ENCODE peak calls at places on chromosomes 6 and 20, in four cellular contexts. R is tibial artery, E is pancreas, G is keratinocyte. C is an unnamed sample. For H3K27me3, the result is how much of the 10 kb centered on the place peaks cover.

GRCh38 chr6:79872303-79872702 is 75.0 kb downstream of the ELOVL4 start:
- DNase-seq in G (no peak), R (no peak), E (no peak), C (no peak)

GRCh38 chr20:39825524-39825923 is 863.4 kb downstream of the DHX35 start:
- DNase-seq in E (no peak), R (no peak), G (peak), C (no peak)

GRCh38 chr6:125824946-125825786 is 34.4 kb downstream of the NCOA7 start:
- DNase-seq in E (no peak), R (no peak), G (no peak), C (no peak)

GRCh38 chr20:33310327-33310899 is 27.4 kb downstream of the BPIFB1 start:
- DNase-seq in G (no peak), E (no peak), R (no peak), C (no peak)

GRCh38 chr6:220736-221475 is 71.4 kb upstream of the DUSP22 start:
- DNase-seq in E (no peak), G (no peak), R (no peak), C (no peak)

GRCh38 chr6:44332585-44332984 is 9.9 kb upstream of the SPATS1 start:
- DNase-seq in E (no peak), R (no peak), G (no peak), C (no peak)

GRCh38 chr6:90495216-90495817 is 91.6 kb downstream of the MAP3K7 start:
- DNase-seq in G (no peak), R (no peak), E (no peak), C (no peak)

GRCh38 chr6:2477723-2478122 is 232.3 kb upstream of the GMDS start:
- DNase-seq in R (no peak), G (no peak), E (no peak), C (no peak)

GRCh38 chr6:150336299-150336698 is 32.5 kb upstream of the IYD start:
- DNase-seq in E (no peak), R (no peak), G (peak), C (no peak)
- H3K27me3 ChIP-seq in E (under half), R (under half), G (under half), C (under half)

DNA sequence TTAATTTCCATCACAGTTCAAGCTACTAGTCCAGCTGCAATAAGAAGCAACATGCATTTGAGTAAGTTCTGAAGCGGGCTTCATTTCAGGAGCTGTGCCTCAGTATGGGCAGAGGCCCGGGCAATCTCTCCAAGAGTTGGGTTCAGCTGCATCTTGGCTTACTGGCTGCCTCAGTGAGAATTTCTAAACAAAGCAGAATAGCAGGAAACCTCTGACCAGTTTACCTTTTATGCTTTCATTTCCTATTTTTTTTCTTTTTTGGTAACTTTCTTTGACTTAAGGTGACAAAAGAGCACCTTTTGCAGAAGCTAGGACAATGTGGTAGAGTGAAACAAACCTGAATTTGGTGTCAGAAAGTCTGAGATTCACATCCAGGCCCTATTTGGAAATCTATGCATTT is 51.0 kb upstream of the FBXO30 start:
- DNase-seq in G (no peak), R (no peak), E (no peak), C (peak)
- H3K4me3 ChIP-seq in G (no peak), R (no peak), E (no peak), C (no peak)

DNA sequence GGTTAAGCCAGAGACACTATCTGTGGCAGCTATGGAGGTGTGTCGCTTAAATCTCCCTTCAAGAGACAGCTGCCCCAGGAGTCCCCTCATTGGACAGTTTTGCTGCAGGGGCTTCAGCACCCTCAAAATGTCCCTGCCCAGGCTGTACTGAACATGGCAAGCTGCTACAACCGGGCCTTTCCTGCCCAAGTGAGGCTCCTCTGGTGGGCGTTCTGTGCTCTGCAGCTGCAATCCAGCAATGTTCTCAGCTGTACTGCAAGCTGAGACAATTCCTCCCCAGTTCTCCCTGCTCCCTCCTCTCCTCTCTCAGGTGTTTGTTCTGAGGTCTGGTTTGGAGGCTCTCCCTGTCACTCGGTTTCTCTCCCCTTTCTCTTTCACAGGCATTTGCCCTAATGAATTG is 190.8 kb upstream of the LAMP5 start:
- DNase-seq in G (no peak), E (no peak), R (no peak), C (no peak)
- TF ChIP-seq CTCF in G (no peak), E (no peak), R (no peak), C (peak)

GRCh38 chr20:57346477-57346876 is 4.6 kb upstream of the RAE1 start:
- DNase-seq in R (no peak), E (peak), G (peak), C (no peak)
- H3K27me3 ChIP-seq in R (under half), E (under half), G (under half), C (under half)

DNA sequence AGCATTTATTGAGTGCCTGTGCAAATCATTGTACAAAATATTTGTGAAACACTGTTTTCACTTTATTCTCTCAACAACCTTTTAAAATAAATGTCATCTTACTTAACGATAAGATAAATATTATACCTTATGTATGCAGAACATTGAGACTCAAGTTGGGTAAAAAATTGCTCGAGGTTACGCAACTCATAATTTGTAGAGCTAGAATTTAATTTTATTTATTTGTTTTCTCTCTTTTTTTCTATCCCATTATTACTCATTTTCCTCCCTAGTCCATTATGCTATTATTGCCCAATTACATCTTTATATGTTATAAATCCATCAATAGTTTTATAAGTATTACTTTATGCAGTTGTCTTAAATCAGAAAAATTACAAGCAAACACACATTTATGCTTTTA is 77.4 kb upstream of the ELOVL5 start:
- DNase-seq in R (no peak), E (no peak), G (no peak), C (no peak)
- H3K4me3 ChIP-seq in R (no peak), E (no peak), G (no peak), C (no peak)

GRCh38 chr6:157162756-157163433 is 160.4 kb downstream of the TMEM242 start:
- DNase-seq in R (no peak), E (no peak), G (no peak), C (no peak)
- TF ChIP-seq CTCF in R (no peak), E (no peak), G (no peak), C (no peak)

DNA sequence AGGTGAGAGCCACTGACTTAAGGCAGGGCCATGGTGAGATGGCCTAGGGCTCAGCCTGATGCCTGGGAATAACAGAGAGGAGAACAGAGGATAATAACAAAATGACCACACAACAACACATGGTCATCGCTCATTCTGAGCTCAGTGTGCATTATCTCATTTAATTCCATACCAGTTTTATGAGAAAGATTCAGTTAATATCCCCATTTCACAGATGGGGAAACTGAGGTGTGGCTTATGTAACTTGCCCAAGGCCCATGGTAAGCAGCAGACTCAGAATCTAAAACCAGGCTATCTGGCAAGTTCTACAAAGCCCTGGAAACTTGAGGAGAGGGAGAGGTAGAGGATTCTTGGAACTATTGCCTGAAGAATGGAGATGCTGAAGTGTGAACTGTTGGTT is 200.9 kb upstream of the PMEPA1 start:
- DNase-seq in G (no peak), R (no peak), E (no peak), C (no peak)
- H3K27me3 ChIP-seq in G (half or more), R (under half), E (under half), C (under half)

GRCh38 chr20:63518946-63519764 is 1.4 kb upstream of the PPDPF start:
- DNase-seq in E (peak), G (no peak), R (no peak), C (peak)
- H3K4me3 ChIP-seq in E (peak), G (peak), R (peak), C (peak)

DNA sequence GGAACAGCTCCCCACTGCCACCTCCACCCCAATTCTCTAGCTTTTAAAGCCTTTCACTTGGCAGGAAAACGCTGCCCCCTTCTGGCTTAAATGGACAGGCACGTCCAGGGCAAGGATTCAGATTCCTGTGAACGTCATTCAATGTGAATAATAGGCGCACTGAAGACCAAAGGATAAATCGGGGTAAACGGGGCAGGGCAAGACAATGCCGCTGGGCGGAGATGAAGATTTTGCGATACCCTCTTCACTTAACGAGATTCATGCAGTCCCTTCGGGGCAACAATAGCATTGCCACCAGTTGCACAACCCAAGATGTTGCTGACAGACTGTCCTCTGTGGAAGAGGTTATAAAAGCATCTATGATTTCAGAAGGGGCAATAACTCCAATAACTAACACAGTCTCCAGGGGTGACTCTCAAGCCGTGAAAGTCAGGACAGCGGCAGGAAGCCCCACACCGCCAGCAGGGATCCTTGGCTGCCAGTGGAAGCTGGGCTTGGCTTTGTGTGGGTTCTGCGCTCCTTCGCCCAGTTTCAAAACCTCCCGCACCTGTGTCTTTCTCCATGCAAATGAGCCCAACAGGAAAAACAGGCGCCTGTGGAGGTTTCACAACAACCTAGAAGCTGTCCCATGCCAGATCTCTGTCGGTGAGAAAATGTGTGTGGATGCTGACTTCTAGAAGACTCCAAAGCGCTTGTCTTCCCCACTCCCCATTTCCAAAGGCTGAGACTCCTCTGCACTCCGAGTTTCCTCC is 291.8 kb downstream of the BMP7 start:
- DNase-seq in G (peak), R (no peak), E (peak), C (no peak)
- TF ChIP-seq CTCF in G (peak), R (no peak), E (peak), C (peak)

DNA sequence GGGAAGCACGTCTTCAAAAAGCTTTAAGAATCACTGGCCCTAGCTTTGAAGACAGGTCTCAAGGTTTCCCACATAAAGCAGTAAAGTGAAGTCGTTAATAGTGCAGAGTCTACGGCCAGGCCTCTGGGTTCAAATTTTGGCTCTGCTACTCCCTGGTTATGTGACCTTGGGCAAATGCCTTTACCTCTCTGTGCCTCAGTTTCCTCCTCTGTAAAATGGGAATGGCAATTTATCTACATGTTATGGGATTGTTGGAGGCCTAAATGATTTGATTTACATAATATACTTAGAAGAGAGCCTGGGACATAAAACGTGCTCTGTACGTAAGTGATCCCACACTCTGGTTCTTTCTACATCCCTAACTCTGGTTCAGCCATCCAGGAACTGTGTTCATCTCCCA is 32.1 kb downstream of the CPNE5 start:
- DNase-seq in G (no peak), R (no peak), E (no peak), C (no peak)
- H3K27me3 ChIP-seq in G (under half), R (under half), E (under half), C (under half)

C was measured in GM06990.